ENCODE peak calls at places on chromosome 13, in five cellular contexts. One of them, this sample, is unnamed.

GRCh38 chr13:98581971-98582702 is 5.2 kb upstream of the STK24 start:
- DNase-seq in tibial nerve: no peak
- DNase-seq in cardiac muscle cell: peak; percentile 84
- DNase-seq in esophagus squamous epithelium: no peak
- DNase-seq in GM23338: no peak
- DNase-seq in this sample: no peak

GRCh38 chr13:71274923-71275593 is 591.9 kb downstream of the DACH1 start:
- DNase-seq in tibial nerve: no peak
- DNase-seq in cardiac muscle cell: no peak
- DNase-seq in esophagus squamous epithelium: no peak
- DNase-seq in GM23338: no peak
- DNase-seq in this sample: no peak

GRCh38 chr13:85806553-85807175 is 7.4 kb upstream of the SLITRK6 start:
- DNase-seq in tibial nerve: no peak
- DNase-seq in cardiac muscle cell: peak; percentile 72
- DNase-seq in esophagus squamous epithelium: no peak
- DNase-seq in GM23338: peak; percentile 82
- DNase-seq in this sample: no peak

GRCh38 chr13:28475916-28476725 is 18.8 kb downstream of the FLT1 start:
- DNase-seq in tibial nerve: no peak
- DNase-seq in cardiac muscle cell: no peak
- DNase-seq in esophagus squamous epithelium: no peak
- DNase-seq in GM23338: no peak
- DNase-seq in this sample: no peak

GRCh38 chr13:78593652-78594494 is 9.5 kb downstream of the POU4F1 start:
- DNase-seq in tibial nerve: no peak
- DNase-seq in cardiac muscle cell: no peak
- DNase-seq in esophagus squamous epithelium: no peak
- DNase-seq in GM23338: peak; percentile 87
- DNase-seq in this sample: no peak

GRCh38 chr13:89627991-89628390 is 1719.5 kb upstream of the MIR17HG start:
- DNase-seq in tibial nerve: no peak
- DNase-seq in cardiac muscle cell: no peak
- DNase-seq in esophagus squamous epithelium: no peak
- DNase-seq in GM23338: no peak
- DNase-seq in this sample: no peak

GRCh38 chr13:26488236-26489028 is 69.1 kb upstream of the WASF3 start:
- DNase-seq in tibial nerve: no peak
- DNase-seq in cardiac muscle cell: no peak
- DNase-seq in esophagus squamous epithelium: no peak
- DNase-seq in GM23338: no peak
- DNase-seq in this sample: no peak

GRCh38 chr13:38657191-38657590 is 29.7 kb upstream of the FREM2 start:
- DNase-seq in tibial nerve: no peak
- DNase-seq in cardiac muscle cell: no peak
- DNase-seq in esophagus squamous epithelium: no peak
- DNase-seq in GM23338: no peak
- DNase-seq in this sample: no peak

DNA sequence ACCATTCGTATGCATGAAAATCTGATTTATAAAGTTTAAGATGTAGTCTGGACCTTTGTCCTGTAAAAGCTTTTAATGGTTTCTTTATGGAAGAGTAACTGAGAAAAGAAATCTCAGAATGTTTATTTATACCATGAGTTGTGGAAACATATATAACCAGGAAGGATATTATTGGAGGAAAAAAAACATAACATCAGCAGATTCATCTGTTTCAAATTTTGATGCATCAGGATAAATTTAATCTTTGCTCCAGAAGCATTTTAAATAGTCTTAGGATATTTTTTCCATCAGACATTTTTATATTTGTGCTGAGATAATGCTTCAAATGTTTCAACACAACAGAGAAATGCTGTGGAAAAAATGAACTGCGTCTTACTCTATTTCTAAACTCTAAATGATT is 31.2 kb upstream of the CSNK1A1L start:
- DNase-seq in tibial nerve: no peak
- DNase-seq in cardiac muscle cell: no peak
- DNase-seq in esophagus squamous epithelium: no peak
- DNase-seq in GM23338: no peak
- DNase-seq in this sample: no peak
- H3K4me1 ChIP-seq in tibial nerve: no peaks in the 10 kb centered on the region
- H3K4me1 ChIP-seq in cardiac muscle cell: no peaks in the 10 kb centered on the region
- H3K4me1 ChIP-seq in esophagus squamous epithelium: no peaks in the 10 kb centered on the region
- H3K4me1 ChIP-seq in GM23338: no peaks in the 10 kb centered on the region
- H3K4me1 ChIP-seq in this sample: no peaks in the 10 kb centered on the region

DNA sequence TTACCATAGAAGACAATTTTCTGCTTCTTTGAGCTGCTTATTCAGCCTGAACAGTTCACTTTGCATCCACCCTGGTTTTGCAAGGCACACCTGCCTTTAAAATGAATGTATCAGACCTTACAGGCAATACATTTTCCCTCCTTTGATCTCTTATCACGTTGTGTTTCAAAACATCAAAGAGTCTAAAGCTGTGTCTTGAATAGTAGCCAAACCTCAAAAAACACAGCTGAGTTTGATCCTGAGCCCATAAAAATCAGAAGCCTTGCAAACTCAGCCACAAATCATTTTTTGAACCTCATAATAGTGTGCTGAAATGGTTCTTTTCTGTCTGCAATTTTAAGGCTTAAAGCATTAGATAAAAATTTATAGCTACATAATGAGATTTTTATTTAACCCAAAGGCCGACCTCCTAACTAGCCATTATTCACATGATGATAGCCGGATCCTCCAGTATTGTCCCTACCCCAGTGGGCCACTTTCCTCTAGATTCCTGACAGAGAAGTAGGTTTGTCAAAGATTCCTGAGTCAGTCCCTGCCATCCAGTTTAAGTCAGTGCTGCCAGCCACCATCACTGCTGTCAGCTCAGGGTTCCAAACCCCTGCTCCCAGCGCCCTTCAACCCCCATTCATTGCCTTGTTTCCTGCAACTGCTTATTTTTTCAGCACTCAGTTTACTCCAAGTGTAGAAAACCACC is 71.8 kb downstream of the CAB39L start:
- DNase-seq in tibial nerve: no peak
- DNase-seq in cardiac muscle cell: no peak
- DNase-seq in esophagus squamous epithelium: no peak
- DNase-seq in GM23338: no peak
- DNase-seq in this sample: peak; percentile 21
- H3K4me1 ChIP-seq in tibial nerve: peaks cover 26% of the 10 kb centered on the region
- H3K4me1 ChIP-seq in cardiac muscle cell: peaks cover 55% of the 10 kb centered on the region
- H3K4me1 ChIP-seq in esophagus squamous epithelium: peaks cover 15% of the 10 kb centered on the region
- H3K4me1 ChIP-seq in GM23338: peaks cover 11% of the 10 kb centered on the region
- H3K4me1 ChIP-seq in this sample: peaks cover 5% of the 10 kb centered on the region

GRCh38 chr13:40566811-40567210 is 99.6 kb downstream of the FOXO1 start:
- DNase-seq in tibial nerve: no peak
- DNase-seq in cardiac muscle cell: no peak
- DNase-seq in esophagus squamous epithelium: no peak
- DNase-seq in GM23338: no peak
- DNase-seq in this sample: no peak
- H3K4me1 ChIP-seq in tibial nerve: peaks cover 69% of the 10 kb centered on the region
- H3K4me1 ChIP-seq in cardiac muscle cell: peaks cover 18% of the 10 kb centered on the region
- H3K4me1 ChIP-seq in esophagus squamous epithelium: peaks cover 52% of the 10 kb centered on the region
- H3K4me1 ChIP-seq in GM23338: peaks cover 79% of the 10 kb centered on the region
- H3K4me1 ChIP-seq in this sample: no peaks in the 10 kb centered on the region

GRCh38 chr13:21014666-21015170 is 46.7 kb downstream of the LATS2 start:
- DNase-seq in tibial nerve: no peak
- DNase-seq in cardiac muscle cell: no peak
- DNase-seq in esophagus squamous epithelium: no peak
- DNase-seq in GM23338: no peak
- DNase-seq in this sample: peak; percentile 52
- H3K4me1 ChIP-seq in tibial nerve: peaks cover 59% of the 10 kb centered on the region
- H3K4me1 ChIP-seq in cardiac muscle cell: peaks cover 10% of the 10 kb centered on the region
- H3K4me1 ChIP-seq in esophagus squamous epithelium: peaks cover 39% of the 10 kb centered on the region
- H3K4me1 ChIP-seq in GM23338: peaks cover 7% of the 10 kb centered on the region
- H3K4me1 ChIP-seq in this sample: peaks cover 33% of the 10 kb centered on the region

GRCh38 chr13:106560791-106561190 is 7.1 kb downstream of the ARGLU1 start:
- DNase-seq in tibial nerve: no peak
- DNase-seq in cardiac muscle cell: no peak
- DNase-seq in esophagus squamous epithelium: no peak
- DNase-seq in GM23338: no peak
- DNase-seq in this sample: no peak
- H3K4me1 ChIP-seq in tibial nerve: peaks cover 26% of the 10 kb centered on the region
- H3K4me1 ChIP-seq in cardiac muscle cell: peaks cover 35% of the 10 kb centered on the region
- H3K4me1 ChIP-seq in esophagus squamous epithelium: peaks cover 26% of the 10 kb centered on the region
- H3K4me1 ChIP-seq in GM23338: peaks cover 42% of the 10 kb centered on the region
- H3K4me1 ChIP-seq in this sample: peaks cover 7% of the 10 kb centered on the region

DNA sequence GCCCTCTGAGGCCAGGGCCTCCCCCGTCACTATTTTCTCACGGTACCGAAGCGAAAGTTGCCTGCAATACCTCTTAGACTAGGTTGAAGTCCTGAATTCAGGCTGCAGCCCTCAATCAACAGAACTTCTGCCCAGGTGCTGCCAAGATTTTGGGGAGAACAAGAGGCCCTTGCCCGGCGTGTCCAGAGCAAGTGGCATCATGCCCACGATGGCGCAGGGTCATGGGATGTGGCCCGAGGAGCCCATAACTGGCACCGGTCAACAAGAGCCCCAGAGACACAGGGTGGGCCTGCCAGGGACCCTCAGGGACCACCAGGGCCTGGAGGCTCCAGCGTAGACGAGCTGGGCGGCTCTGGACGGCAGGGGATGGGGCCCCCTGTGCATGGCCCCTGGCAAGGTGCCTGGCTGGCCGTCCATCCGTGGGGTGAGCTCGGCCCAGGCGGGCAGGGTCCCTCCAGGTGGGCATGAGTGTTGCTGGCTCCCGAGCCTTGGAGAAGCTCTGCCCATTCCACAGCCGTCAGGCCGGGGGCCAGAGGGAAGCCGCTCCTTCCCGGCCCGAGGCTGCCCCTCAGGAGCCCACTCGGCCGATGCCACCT is 45.1 kb downstream of the GAS6 start:
- DNase-seq in tibial nerve: no peak
- DNase-seq in cardiac muscle cell: no peak
- DNase-seq in esophagus squamous epithelium: no peak
- DNase-seq in GM23338: no peak
- DNase-seq in this sample: no peak
- H3K4me1 ChIP-seq in tibial nerve: peaks cover 20% of the 10 kb centered on the region
- H3K4me1 ChIP-seq in cardiac muscle cell: peaks cover 3% of the 10 kb centered on the region
- H3K4me1 ChIP-seq in esophagus squamous epithelium: peaks cover 44% of the 10 kb centered on the region
- H3K4me1 ChIP-seq in GM23338: no peaks in the 10 kb centered on the region
- H3K4me1 ChIP-seq in this sample: peaks cover 14% of the 10 kb centered on the region